ENCODE peak calls at places on chromosomes 11 and 22, in four cellular contexts. R, F, W and U are unnamed samples.

GRCh38 chr11:100671471-100671870 is 15.6 kb upstream of the ARHGAP42 start:
- DNase-seq in R (no peak), F (peak), W (no peak), U (no peak)

GRCh38 chr11:85874265-85874664 is 19.1 kb downstream of the CCDC83 start:
- DNase-seq in R (no peak), W (no peak), F (peak), U (no peak)

GRCh38 chr11:134358165-134358852 is 26.5 kb downstream of the GLB1L2 start:
- DNase-seq in F (no peak), W (no peak), R (no peak), U (no peak)

GRCh38 chr11:111945198-111945597 is 8.1 kb downstream of the DIXDC1 start:
- DNase-seq in R (no peak), F (no peak), W (no peak), U (no peak)

GRCh38 chr11:45907911-45908370 is 870 bp upstream of the FREY1 start:
- DNase-seq in F (no peak), W (no peak), R (no peak), U (no peak)

GRCh38 chr22:36329217-36330078 is 58.3 kb downstream of the MYH9 start:
- DNase-seq in W (no peak), F (peak), R (peak), U (peak)

GRCh38 chr11:11843233-11843632 is 1.5 kb downstream of the USP47 start:
- DNase-seq in F (peak), R (no peak), W (no peak), U (peak)

GRCh38 chr22:30336752-30337460 is 10.2 kb upstream of the TBC1D10A start:
- DNase-seq in R (no peak), F (no peak), W (no peak), U (no peak)

GRCh38 chr11:130964393-130964792 is 48.1 kb upstream of the SNX19 start:
- DNase-seq in W (no peak), R (no peak), F (no peak), U (no peak)

GRCh38 chr11:71467164-71467563 is 14.2 kb downstream of the NADSYN1 start:
- DNase-seq in W (no peak), R (no peak), F (no peak), U (no peak)

GRCh38 chr11:12682730-12683500 is 8.7 kb downstream of the TEAD1 start:
- DNase-seq in F (no peak), R (no peak), W (no peak), U (no peak)

GRCh38 chr11:34208266-34209135 is 103.1 kb downstream of the NAT10 start:
- DNase-seq in W (no peak), F (peak), R (peak), U (peak)

GRCh38 chr11:47109051-47109791 is 67.5 kb downstream of the ARFGAP2 start:
- DNase-seq in F (no peak), R (no peak), W (no peak), U (no peak)

GRCh38 chr22:46287873-46288751 is 8.6 kb upstream of the GTSE1 start:
- DNase-seq in F (no peak), W (peak), R (no peak), U (no peak)

GRCh38 chr11:26297179-26297970 is 34.6 kb upstream of the ANO3 start:
- DNase-seq in W (no peak), R (peak), F (peak), U (peak)

DNA sequence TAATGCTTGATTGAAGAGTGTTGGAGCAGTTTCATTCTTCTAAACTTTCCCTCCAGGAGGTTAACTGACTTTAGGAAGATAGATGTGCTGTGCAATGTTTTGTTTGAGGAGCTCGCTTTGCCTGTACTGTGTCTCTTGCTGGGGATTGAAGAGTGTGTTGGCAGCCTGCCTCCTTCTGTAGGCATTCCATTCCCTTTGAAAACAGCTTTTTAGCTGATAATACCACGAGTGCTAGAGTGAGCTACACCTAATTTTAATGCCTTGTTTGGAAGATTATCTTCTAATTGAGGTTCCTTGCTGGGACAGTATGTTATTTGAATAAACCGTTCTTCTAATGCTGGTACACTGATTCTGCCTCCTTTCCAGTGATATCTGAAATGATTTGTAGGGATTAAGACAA is 7.2 kb downstream of the DDX10 start:
- DNase-seq in R (no peak), W (no peak), F (peak), U (no peak)
- TF ChIP-seq ELK1 in R (no peak), W (no peak), F (no peak), U (no peak)

DNA sequence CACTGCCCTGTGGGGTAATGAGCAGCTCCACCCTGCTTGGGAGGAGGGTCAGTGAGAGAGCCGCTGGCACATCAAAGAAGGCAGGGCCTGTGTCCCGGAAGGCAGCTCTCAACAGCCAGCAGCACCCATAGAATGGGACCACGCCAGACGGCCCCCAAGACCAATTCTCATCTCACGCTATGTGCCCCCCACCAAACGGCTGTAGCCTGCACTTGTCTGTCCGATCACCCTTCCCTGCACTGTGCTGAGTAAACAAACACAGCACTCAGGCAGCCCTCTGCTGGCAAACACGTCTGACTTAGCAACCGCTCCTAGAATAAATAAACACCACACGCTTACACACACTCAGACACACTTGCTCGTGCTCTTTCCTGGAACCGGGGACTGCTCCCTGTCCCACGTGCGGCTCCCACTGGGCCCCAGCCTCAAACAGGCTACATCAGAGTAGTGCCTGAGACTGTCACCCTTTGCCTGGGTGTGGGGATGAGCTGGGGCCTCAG is 53.2 kb upstream of the CDON start:
- DNase-seq in R (peak), W (no peak), F (peak), U (peak)
- H3K4me2 ChIP-seq in R (no peak), W (no peak), F (peak), U (peak)

DNA sequence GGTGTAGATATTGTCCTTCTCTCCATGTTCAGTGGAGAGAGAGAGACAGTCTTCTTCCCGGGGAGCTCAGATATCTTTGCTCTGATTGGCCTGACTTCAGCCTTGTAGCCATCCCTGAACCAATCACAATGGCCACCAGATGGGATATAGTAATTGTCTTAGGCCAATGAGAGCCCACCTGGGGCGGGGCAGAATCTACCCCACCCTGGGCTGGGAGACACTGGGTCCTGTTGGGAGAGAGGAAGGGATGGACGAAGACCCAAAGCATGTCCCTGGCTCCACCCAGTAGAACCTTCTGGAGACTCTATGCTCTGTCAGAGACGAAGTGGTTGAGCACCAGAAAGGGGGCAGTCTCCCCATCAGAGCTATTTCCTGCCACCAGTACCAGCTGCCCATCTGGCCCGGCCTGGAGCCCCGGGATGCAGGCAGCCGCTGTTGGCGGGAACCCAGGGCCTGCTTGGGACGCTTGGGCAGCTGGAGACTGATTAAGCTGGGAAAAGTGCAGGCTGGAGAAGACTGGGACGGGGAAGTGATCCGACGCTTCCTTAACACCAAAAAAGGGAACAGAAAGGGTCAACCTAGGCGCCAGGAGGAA is 31.6 kb upstream of the CBX7 start:
- DNase-seq in W (no peak), F (peak), R (peak), U (no peak)
- TF ChIP-seq ELK1 in W (no peak), F (no peak), R (no peak), U (no peak)

GRCh38 chr11:122746050-122746478 is 90.5 kb downstream of the UBASH3B start:
- DNase-seq in R (no peak), F (no peak), W (peak), U (no peak)

GRCh38 chr11:122747358-122747757 is 90.9 kb upstream of the CRTAM start:
- DNase-seq in W (no peak), F (peak), R (no peak), U (no peak)

GRCh38 chr11:122745111-122745510 is 89.6 kb downstream of the UBASH3B start:
- DNase-seq in R (no peak), W (no peak), F (peak), U (no peak)

GRCh38 chr11:122748968-122749687 is 89.2 kb upstream of the CRTAM start:
- DNase-seq in W (peak), R (no peak), F (peak), U (no peak)

GRCh38 chr11:122746611-122747305 is 91.2 kb downstream of the UBASH3B start:
- DNase-seq in F (no peak), W (no peak), R (no peak), U (no peak)
- H3K4me2 ChIP-seq in F (peak), W (peak), R (no peak), U (no peak)

GRCh38 chr11:126127898-126128297 is 65.2 kb upstream of the CDON start:
- DNase-seq in R (no peak), F (no peak), W (no peak), U (no peak)
- TF ChIP-seq ELK1 in R (no peak), F (no peak), W (no peak), U (no peak)